ENCODE peak calls at places on chromosomes 3 and 15, in seven cellular contexts. Y is ecto neural progenitor cell; C is activated CD8-positive, alpha-beta memory T cell treated with anti-CD3 and anti-CD28 coated beads, Interleukin-2, amount 50 U/mL, for 48 hours; H is activated CD4-positive, alpha-beta T cell treated with anti-CD3 and anti-CD28 coated beads for 24 hours; J is ACHN; N is RPMI8226; K is T-helper 17 cell. B is an unnamed sample.

GRCh38 chr15:96138985-96139384 is 191.5 kb upstream of the NR2F2 start:
- DNase-seq in H (no peak), J (no peak), Y (no peak), K (no peak), N (no peak), C (no peak), B (no peak)

GRCh38 chr15:68672781-68673205 is 94.0 kb downstream of the CORO2B start:
- DNase-seq in Y (no peak), K (no peak), J (peak; percentile 10), N (no peak), C (peak; percentile 40), H (no peak), B (peak; percentile 57)

GRCh38 chr3:28317438-28318022 is 31.0 kb upstream of the ZCWPW2 start:
- DNase-seq in N (peak; percentile 61), C (no peak), Y (no peak), J (peak; percentile 61), H (peak; percentile 33), K (no peak), B (no peak)

GRCh38 chr15:98952381-98952803 is 55.2 kb downstream of the PGPEP1L start:
- DNase-seq in Y (no peak), C (no peak), K (no peak), N (no peak), H (no peak), J (no peak), B (no peak)

GRCh38 chr3:135896613-135897012 is 68.9 kb upstream of the PPP2R3A start:
- DNase-seq in J (peak; percentile 93), Y (no peak), C (no peak), H (no peak), K (no peak), N (no peak), B (no peak)

GRCh38 chr15:85615930-85616329 is 178.8 kb downstream of the KLHL25 start:
- DNase-seq in C (no peak), K (no peak), Y (no peak), N (peak; percentile 66), J (peak; percentile 50), H (no peak), B (peak; percentile 43)

GRCh38 chr3:123322866-123323265 is 121.1 kb downstream of the SEC22A start:
- DNase-seq in Y (no peak), J (no peak), K (no peak), H (no peak), N (no peak), C (no peak), B (no peak)

GRCh38 chr3:16266714-16267113 is 1.7 kb downstream of the OXNAD1 start:
- DNase-seq in C (no peak), J (no peak), H (no peak), K (no peak), Y (no peak), N (no peak), B (no peak)

GRCh38 chr3:120652281-120652680 is 29.8 kb downstream of the HGD start:
- DNase-seq in N (no peak), J (no peak), H (no peak), Y (no peak), K (no peak), C (no peak), B (no peak)

GRCh38 chr3:167253037-167253436 is 127.1 kb downstream of the ZBBX start:
- DNase-seq in Y (no peak), C (no peak), K (no peak), N (no peak), H (no peak), J (no peak), B (no peak)

B was measured in H9.